ENCODE peak calls at places on chromosome 21, in ten cellular contexts. T, I, U, W, P, Z, Q, Y, D and H are unnamed samples.

GRCh38 chr21:43866659-43867331 is 1.8 kb downstream of the AGPAT3 start:
- DNase-seq in Z (no peak), Y (no peak), W (no peak), D (no peak), U (peak; percentile 86), Q (no peak), T (no peak), I (no peak), P (peak; percentile 40), H (no peak)

GRCh38 chr21:29851611-29852010 is 88.2 kb downstream of the GRIK1 start:
- DNase-seq in I (no peak), W (no peak), Q (no peak), T (no peak), Z (no peak), U (no peak), Y (no peak), D (no peak), P (no peak), H (no peak)

GRCh38 chr21:37984416-37984815 is 68.2 kb upstream of the KCNJ6 start:
- DNase-seq in Y (no peak), P (no peak), U (no peak), T (peak; percentile 45), W (no peak), Z (no peak), Q (no peak), I (no peak), D (no peak), H (no peak)

GRCh38 chr21:27564684-27565280 is 597.9 kb upstream of the ADAMTS5 start:
- DNase-seq in I (peak; percentile 43), P (peak; percentile 55), Q (no peak), T (peak; percentile 16), Z (no peak), U (no peak), D (peak; percentile 70), W (peak; percentile 72), Y (peak; percentile 75), H (no peak)

GRCh38 chr21:26842976-26843911 is 2.0 kb downstream of the ADAMTS1 start:
- DNase-seq in U (peak; percentile 88), Q (peak; percentile 90), D (peak; percentile 96), I (no peak), T (peak; percentile 67), Z (peak; percentile 97), Y (peak; percentile 98), W (peak; percentile 97), P (peak; percentile 89), H (no peak)

GRCh38 chr21:24658926-24659325 is 948.4 kb downstream of the MRPL39 start:
- DNase-seq in D (no peak), I (no peak), U (no peak), P (no peak), Z (no peak), Y (no peak), Q (no peak), W (no peak), T (no peak), H (no peak)

GRCh38 chr21:17828223-17828622 is 9.1 kb upstream of the C21orf91 start:
- DNase-seq in T (no peak), U (no peak), Y (peak; percentile 24), Q (no peak), D (peak; percentile 75), P (peak; percentile 57), W (peak; percentile 57), Z (no peak), I (no peak), H (no peak)

GRCh38 chr21:17644186-17644585 is 31.5 kb upstream of the BTG3 start:
- DNase-seq in I (no peak), D (no peak), Y (no peak), P (no peak), W (no peak), Z (no peak), Q (no peak), U (no peak), T (no peak), H (no peak)

GRCh38 chr21:33229776-33230517 is at the start of gene IFNAR2:
- DNase-seq in T (peak; percentile 47), P (no peak), D (peak; percentile 39), U (peak; percentile 89), I (peak; percentile 77), Z (no peak), Y (peak; percentile 67), Q (peak; percentile 33), W (peak; percentile 38), H (no peak)

GRCh38 chr21:33230518-33231324 is 983 bp downstream of the IFNAR2 start:
- DNase-seq in U (peak; percentile 69), T (peak; percentile 56), Q (peak; percentile 20), Y (peak; percentile 59), Z (no peak), I (peak; percentile 74), D (peak; percentile 75), P (peak; percentile 91), W (peak; percentile 54), H (no peak)

GRCh38 chr21:33232640-33233039 is 2.9 kb downstream of the IFNAR2 start:
- DNase-seq in W (no peak), U (no peak), P (no peak), Z (no peak), D (no peak), Y (peak; percentile 26), T (no peak), I (peak; percentile 18), Q (no peak), H (no peak)

GRCh38 chr21:33229099-33229775 is 501 bp upstream of the IFNAR2 start:
- DNase-seq in D (no peak), W (no peak), Y (no peak), P (no peak), Z (no peak), T (no peak), I (no peak), U (no peak), Q (no peak), H (no peak)

DNA sequence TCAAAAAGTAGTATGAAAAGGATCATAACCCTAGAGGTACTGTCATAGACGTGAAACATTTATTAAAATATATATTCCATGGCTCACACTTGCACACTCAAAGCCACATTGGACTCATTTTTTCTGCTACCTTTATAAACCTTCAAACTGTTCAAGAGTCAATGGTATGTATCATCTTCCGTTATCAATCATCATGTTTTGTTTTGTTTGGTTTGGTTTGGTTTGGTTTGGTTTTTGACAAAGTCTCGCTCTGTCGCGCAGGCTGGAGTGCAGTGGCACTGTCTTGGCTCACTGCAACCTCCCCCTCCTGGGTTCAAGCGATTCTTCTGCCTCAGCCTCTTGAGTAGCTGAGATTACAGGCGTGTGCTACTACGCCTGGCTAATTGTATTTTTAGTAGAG is 1.8 kb downstream of the IFNAR2 start:
- DNase-seq in Y (no peak), W (no peak), U (no peak), I (no peak), P (no peak), Z (no peak), T (no peak), D (no peak), Q (no peak), H (no peak)
- H3K4me3 ChIP-seq in Y (no peak overlapping the region), W (no peak overlapping the region), U (no peak overlapping the region), I (peak overlapping the region; percentile 80), P (no peak overlapping the region), Z (peak overlapping the region; percentile 97), T (peak overlapping the region; percentile 78), D (no peak overlapping the region), Q (no peak overlapping the region), H (peak overlapping the region; percentile 92)

GRCh38 chr21:33762798-33763572 is 120.7 kb downstream of the ITSN1 start:
- DNase-seq in P (no peak), T (no peak), W (peak; percentile 9), Y (peak; percentile 40), Q (no peak), U (no peak), I (no peak), D (peak; percentile 24), Z (no peak), H (no peak)

GRCh38 chr21:33763573-33763881 is 121.2 kb downstream of the ITSN1 start:
- DNase-seq in W (no peak), T (no peak), U (no peak), Q (no peak), P (no peak), Z (no peak), D (no peak), Y (no peak), I (no peak), H (no peak)

GRCh38 chr21:33760641-33761103 is 118.4 kb downstream of the ITSN1 start:
- DNase-seq in P (no peak), Q (no peak), Y (peak; percentile 65), I (no peak), D (peak; percentile 86), U (no peak), Z (no peak), T (no peak), W (peak; percentile 76), H (no peak)

GRCh38 chr21:33767236-33767635 is 124.9 kb downstream of the ITSN1 start:
- DNase-seq in P (no peak), W (peak; percentile 58), Z (no peak), T (no peak), D (peak; percentile 46), Y (peak; percentile 29), U (no peak), I (no peak), Q (no peak), H (no peak)

GRCh38 chr21:33761104-33762036 is 119.1 kb downstream of the ITSN1 start:
- DNase-seq in T (peak; percentile 90), Y (peak; percentile 97), W (peak; percentile 99), U (no peak), Z (no peak), I (peak; percentile 70), D (peak; percentile 99), Q (peak; percentile 36), P (peak; percentile 95), H (no peak)
- H3K4me3 ChIP-seq in T (peak overlapping the region; percentile 28), Y (peak overlapping the region; percentile 36), W (peak overlapping the region; percentile 39), U (no peak overlapping the region), Z (peak overlapping the region; percentile 19), I (no peak overlapping the region), D (peak overlapping the region; percentile 3), Q (no peak overlapping the region), P (no peak overlapping the region), H (peak overlapping the region; percentile 7)

DNA sequence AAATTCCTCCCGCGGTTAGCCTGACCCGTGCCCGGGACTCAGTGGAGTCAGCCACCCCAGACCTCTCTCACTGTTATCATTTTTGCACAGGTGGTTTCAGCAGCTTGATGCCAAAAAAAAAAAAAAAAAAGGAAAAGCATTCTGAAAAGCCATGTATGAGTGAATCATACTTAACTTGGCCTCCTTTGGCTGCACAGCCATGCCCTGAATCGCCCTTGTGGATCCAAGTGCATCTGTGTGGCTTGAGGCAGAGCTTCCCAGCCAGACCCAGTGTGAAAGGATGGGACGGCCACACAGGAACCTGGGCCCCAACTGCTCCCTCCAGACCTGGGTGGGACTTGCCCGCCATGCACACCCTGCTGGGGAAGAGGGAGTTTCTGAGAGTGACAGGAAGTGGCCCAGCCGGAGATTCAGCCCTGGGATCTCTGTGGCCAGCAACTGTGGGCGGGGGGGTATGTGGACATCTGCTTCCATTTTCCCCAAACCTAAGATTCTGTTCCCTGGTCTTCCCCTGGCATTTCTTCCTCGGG is 8.6 kb downstream of the YBEY start:
- DNase-seq in Q (no peak), I (peak; percentile 91), W (peak; percentile 72), Y (peak; percentile 47), U (no peak), D (peak; percentile 68), Z (no peak), T (no peak), P (peak; percentile 14), H (no peak)
- H3K4me3 ChIP-seq in Q (no peak overlapping the region), I (peak overlapping the region; percentile 57), W (no peak overlapping the region), Y (no peak overlapping the region), U (no peak overlapping the region), D (no peak overlapping the region), Z (no peak overlapping the region), T (no peak overlapping the region), P (no peak overlapping the region), H (no peak overlapping the region)

DNA sequence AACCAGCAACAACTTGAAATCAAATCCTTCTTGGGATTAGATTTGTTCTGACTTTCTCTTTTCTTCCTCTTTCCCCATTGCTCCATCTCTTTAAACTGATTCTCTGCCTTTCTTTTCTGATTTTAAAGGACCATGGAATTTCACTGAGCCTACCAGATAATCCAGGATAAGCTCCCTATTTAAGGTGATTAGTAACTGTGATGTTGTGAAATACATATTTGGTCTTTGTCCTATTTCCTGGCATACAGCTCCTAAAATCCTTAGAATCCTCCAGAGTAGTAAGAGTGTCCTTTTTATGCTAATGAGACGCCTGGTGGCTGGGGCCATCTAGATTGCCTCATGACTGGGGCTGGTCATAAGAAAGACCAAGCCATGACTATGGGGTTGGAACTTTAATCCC is 236.9 kb downstream of the USP25 start:
- DNase-seq in I (no peak), U (no peak), Y (no peak), T (no peak), W (no peak), Q (no peak), Z (no peak), P (no peak), D (no peak), H (no peak)
- H3K4me3 ChIP-seq in I (no peak overlapping the region), U (no peak overlapping the region), Y (no peak overlapping the region), T (no peak overlapping the region), W (no peak overlapping the region), Q (no peak overlapping the region), Z (no peak overlapping the region), P (no peak overlapping the region), D (no peak overlapping the region), H (no peak overlapping the region)